ENCODE peak calls at places on chromosome 16, in eight cellular contexts. X, P, J, E, Y, H, G and D are unnamed samples.

GRCh38 chr16:24851700-24852099 is 5.9 kb downstream of the SLC5A11 start:
- DNase-seq in X (no peak), P (no peak), J (no peak), E (no peak), Y (no peak), H (no peak), G (no peak), D (no peak)

GRCh38 chr16:61313931-61314330 is 722.3 kb downstream of the CDH8 start:
- DNase-seq in X (peak), P (no peak), J (no peak), E (no peak), Y (no peak), H (no peak), G (no peak), D (no peak)

GRCh38 chr16:49651980-49652379 is 203.9 kb downstream of the ZNF423 start:
- DNase-seq in X (no peak), P (peak), J (no peak), E (no peak), Y (no peak), H (no peak), G (no peak), D (no peak)

GRCh38 chr16:48556913-48557351 is 53.0 kb downstream of the N4BP1 start:
- DNase-seq in X (peak), P (no peak), J (no peak), E (peak), Y (no peak), H (peak), G (no peak), D (no peak)

GRCh38 chr16:21598676-21599157 is 660 bp upstream of the METTL9 start:
- DNase-seq in X (peak), P (no peak), J (no peak), E (peak), Y (no peak), H (no peak), G (no peak), D (no peak)

GRCh38 chr16:12144355-12144754 is 167.8 kb downstream of the SNX29 start:
- DNase-seq in X (no peak), P (no peak), J (no peak), E (no peak), Y (no peak), H (no peak), G (no peak), D (no peak)

GRCh38 chr16:3582276-3583165 is 5.3 kb upstream of the NLRC3 start:
- DNase-seq in X (no peak), P (no peak), J (no peak), E (no peak), Y (no peak), H (no peak), G (no peak), D (no peak)

GRCh38 chr16:75108792-75109731 is 7.5 kb downstream of the LDHD start:
- DNase-seq in X (peak), P (peak), J (peak), E (peak), Y (peak), H (peak), G (no peak), D (peak)

GRCh38 chr16:11824362-11824761 is 27.0 kb downstream of the RSL1D1 start:
- DNase-seq in X (peak), P (no peak), J (peak), E (no peak), Y (no peak), H (no peak), G (no peak), D (peak)

GRCh38 chr16:11743308-11744074 is 834 bp upstream of the TXNDC11 start:
- DNase-seq in X (peak), P (no peak), J (peak), E (peak), Y (no peak), H (peak), G (no peak), D (peak)

GRCh38 chr16:76428858-76429257 is 151.7 kb downstream of the CNTNAP4 start:
- DNase-seq in X (peak), P (no peak), J (no peak), E (peak), Y (no peak), H (no peak), G (no peak), D (no peak)